ENCODE peak calls at places on chromosomes 11 and 22, in seven cellular contexts. One of them, this sample, is unnamed. For H3K4me1 and H3K9me3, the result is how much of the 10 kb centered on the place peaks cover.

GRCh38 chr22:32446321-32446720 is 17.9 kb downstream of the BPIFC start:
- DNase-seq in CD8-positive, alpha-beta T cell: no peak
- DNase-seq in right cardiac atrium: no peak
- DNase-seq in OCI-LY7: no peak
- DNase-seq in fibroblast of lung: no peak
- DNase-seq in neural progenitor cell: no peak
- DNase-seq in stomach: no peak
- DNase-seq in this sample: no peak

GRCh38 chr11:67438121-67438902 is 830 bp upstream of the PTPRCAP start:
- DNase-seq in OCI-LY7: peak
- DNase-seq in right cardiac atrium: no peak
- DNase-seq in neural progenitor cell: no peak
- DNase-seq in CD8-positive, alpha-beta T cell: peak
- DNase-seq in fibroblast of lung: no peak
- DNase-seq in stomach: peak
- DNase-seq in this sample: no peak

GRCh38 chr11:68505596-68505995 is 45.0 kb downstream of the PPP6R3 start:
- DNase-seq in OCI-LY7: no peak
- DNase-seq in CD8-positive, alpha-beta T cell: no peak
- DNase-seq in right cardiac atrium: no peak
- DNase-seq in neural progenitor cell: no peak
- DNase-seq in stomach: no peak
- DNase-seq in fibroblast of lung: peak
- DNase-seq in this sample: no peak

GRCh38 chr11:45801723-45802315 is 3.1 kb upstream of the SLC35C1 start:
- DNase-seq in OCI-LY7: peak
- DNase-seq in stomach: peak
- DNase-seq in fibroblast of lung: no peak
- DNase-seq in right cardiac atrium: no peak
- DNase-seq in CD8-positive, alpha-beta T cell: no peak
- DNase-seq in neural progenitor cell: no peak
- DNase-seq in this sample: peak

GRCh38 chr11:69541001-69541285 is 59.5 kb downstream of the LINC01488 start:
- DNase-seq in OCI-LY7: no peak
- DNase-seq in fibroblast of lung: peak
- DNase-seq in stomach: no peak
- DNase-seq in CD8-positive, alpha-beta T cell: no peak
- DNase-seq in right cardiac atrium: no peak
- DNase-seq in neural progenitor cell: no peak
- DNase-seq in this sample: peak

GRCh38 chr11:59754859-59755700 is at the start of gene STX3:
- DNase-seq in CD8-positive, alpha-beta T cell: peak
- DNase-seq in fibroblast of lung: peak
- DNase-seq in stomach: peak
- DNase-seq in OCI-LY7: peak
- DNase-seq in neural progenitor cell: peak
- DNase-seq in right cardiac atrium: peak
- DNase-seq in this sample: peak

GRCh38 chr22:41742918-41743317 is 43.6 kb downstream of the MEI1 start:
- DNase-seq in stomach: no peak
- DNase-seq in CD8-positive, alpha-beta T cell: no peak
- DNase-seq in OCI-LY7: no peak
- DNase-seq in right cardiac atrium: no peak
- DNase-seq in neural progenitor cell: peak
- DNase-seq in fibroblast of lung: no peak
- DNase-seq in this sample: no peak

GRCh38 chr11:117836077-117836960 is 11.8 kb upstream of the FXYD2 start:
- DNase-seq in fibroblast of lung: no peak
- DNase-seq in right cardiac atrium: no peak
- DNase-seq in CD8-positive, alpha-beta T cell: no peak
- DNase-seq in OCI-LY7: no peak
- DNase-seq in stomach: peak
- DNase-seq in neural progenitor cell: no peak
- DNase-seq in this sample: peak

GRCh38 chr11:61007383-61007970 is 36.0 kb downstream of the CD6 start:
- DNase-seq in stomach: no peak
- DNase-seq in fibroblast of lung: no peak
- DNase-seq in CD8-positive, alpha-beta T cell: no peak
- DNase-seq in OCI-LY7: no peak
- DNase-seq in right cardiac atrium: no peak
- DNase-seq in neural progenitor cell: peak
- DNase-seq in this sample: no peak

GRCh38 chr11:67465190-67465522 is 3.9 kb downstream of the TMEM134 start:
- DNase-seq in fibroblast of lung: no peak
- DNase-seq in neural progenitor cell: no peak
- DNase-seq in CD8-positive, alpha-beta T cell: no peak
- DNase-seq in right cardiac atrium: peak
- DNase-seq in stomach: peak
- DNase-seq in OCI-LY7: no peak
- DNase-seq in this sample: no peak

GRCh38 chr22:37259540-37260029 is 15.5 kb upstream of the RAC2 start:
- DNase-seq in CD8-positive, alpha-beta T cell: no peak
- DNase-seq in OCI-LY7: peak
- DNase-seq in right cardiac atrium: no peak
- DNase-seq in neural progenitor cell: peak
- DNase-seq in fibroblast of lung: peak
- DNase-seq in stomach: no peak
- DNase-seq in this sample: no peak

DNA sequence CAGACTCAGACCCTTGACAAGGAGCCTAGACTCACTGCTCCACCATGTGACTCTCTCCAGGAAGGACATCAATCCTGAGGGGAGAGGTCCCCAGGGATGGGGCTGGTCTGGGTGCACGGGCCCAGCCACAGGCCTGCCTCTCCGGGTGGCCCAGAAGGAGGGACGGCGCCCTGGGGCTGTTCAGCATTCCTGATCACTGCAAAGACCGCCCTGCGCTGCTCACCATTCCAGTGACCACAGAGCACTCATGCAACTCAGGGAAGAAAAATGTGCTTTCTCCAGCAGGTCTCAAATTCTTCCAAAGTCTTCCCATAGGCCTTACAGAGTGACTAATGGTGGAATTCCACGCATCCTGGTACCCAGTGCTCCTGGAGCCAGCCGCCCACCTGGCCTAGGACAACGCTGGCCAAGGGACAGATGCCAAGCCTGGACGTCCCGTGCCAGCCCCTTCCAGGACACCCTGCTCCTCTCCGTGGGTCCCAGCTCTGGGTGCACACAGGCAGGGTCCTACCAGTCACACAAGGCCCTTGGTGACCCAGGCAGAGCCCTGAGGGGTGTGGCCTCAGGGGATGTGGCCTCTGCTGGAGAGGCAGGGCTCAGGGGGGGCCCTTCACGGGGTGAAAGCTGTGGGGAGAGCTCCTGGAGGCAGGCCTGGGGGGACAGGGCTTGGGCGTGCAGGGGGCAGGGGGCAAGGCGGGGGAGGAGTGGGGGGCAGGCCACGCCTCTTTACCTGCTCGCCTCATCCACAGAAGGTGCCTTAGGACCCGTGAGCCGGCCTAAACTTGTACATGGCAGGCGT is 178.8 kb downstream of the IGLL1 start:
- DNase-seq in right cardiac atrium: no peak
- DNase-seq in CD8-positive, alpha-beta T cell: no peak
- DNase-seq in OCI-LY7: no peak
- DNase-seq in stomach: no peak
- DNase-seq in fibroblast of lung: peak
- DNase-seq in neural progenitor cell: no peak
- DNase-seq in this sample: peak
- H3K4me3 ChIP-seq in right cardiac atrium: no peak
- H3K4me3 ChIP-seq in CD8-positive, alpha-beta T cell: no peak
- H3K4me3 ChIP-seq in OCI-LY7: no peak
- H3K4me3 ChIP-seq in stomach: no peak
- H3K4me3 ChIP-seq in fibroblast of lung: no peak
- H3K4me3 ChIP-seq in neural progenitor cell: no peak
- H3K4me3 ChIP-seq in this sample: no peak

DNA sequence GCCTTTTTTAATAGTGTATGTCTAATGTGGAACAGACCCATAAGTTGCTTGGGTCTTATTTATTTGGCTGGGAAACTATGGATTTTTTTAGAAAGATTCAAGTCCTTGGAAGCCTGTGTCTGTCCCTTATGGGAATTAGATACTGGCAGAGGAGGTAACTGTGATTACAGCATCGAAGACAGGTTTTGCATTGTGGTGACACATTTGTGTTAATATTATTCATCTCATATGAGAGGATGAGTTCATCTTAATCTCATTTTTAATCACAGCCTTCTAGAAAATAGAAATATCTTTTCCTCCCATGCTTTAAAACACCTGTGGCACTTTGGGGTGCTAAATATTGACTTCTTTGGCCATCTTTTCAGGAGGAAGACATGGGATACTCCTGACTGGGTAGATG is 9.2 kb downstream of the TAB1 start:
- DNase-seq in right cardiac atrium: no peak
- DNase-seq in CD8-positive, alpha-beta T cell: no peak
- DNase-seq in stomach: no peak
- DNase-seq in fibroblast of lung: no peak
- DNase-seq in neural progenitor cell: no peak
- DNase-seq in OCI-LY7: no peak
- DNase-seq in this sample: no peak
- H3K4me1 ChIP-seq in right cardiac atrium: under half
- H3K4me1 ChIP-seq in CD8-positive, alpha-beta T cell: under half
- H3K4me1 ChIP-seq in stomach: half or more
- H3K4me1 ChIP-seq in fibroblast of lung: under half
- H3K4me1 ChIP-seq in neural progenitor cell: under half
- H3K4me1 ChIP-seq in OCI-LY7: under half
- H3K4me1 ChIP-seq in this sample: under half

DNA sequence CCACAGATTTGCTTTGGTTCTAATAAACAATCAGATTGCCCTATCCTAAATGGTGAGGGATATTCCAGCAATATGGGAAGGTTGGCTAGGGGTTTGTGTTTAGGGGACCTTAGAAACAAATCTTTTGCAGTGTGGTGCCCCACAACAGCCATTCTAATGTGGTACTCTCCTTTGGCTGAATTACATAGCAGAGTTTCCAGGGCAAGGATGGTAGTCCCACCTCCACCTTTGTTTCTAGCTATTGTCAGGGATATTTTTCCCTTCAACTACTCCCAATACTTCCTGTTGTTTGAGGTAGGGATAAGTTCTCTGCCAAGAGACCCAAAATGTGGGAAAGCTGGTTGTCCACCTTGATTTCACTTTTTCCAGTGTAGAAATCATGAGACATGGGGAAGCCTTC is 494.7 kb upstream of the CHORDC1 start:
- DNase-seq in right cardiac atrium: no peak
- DNase-seq in fibroblast of lung: no peak
- DNase-seq in CD8-positive, alpha-beta T cell: no peak
- DNase-seq in OCI-LY7: no peak
- DNase-seq in neural progenitor cell: no peak
- DNase-seq in stomach: no peak
- DNase-seq in this sample: no peak
- H3K9me3 ChIP-seq in right cardiac atrium: under half
- H3K9me3 ChIP-seq in fibroblast of lung: under half
- H3K9me3 ChIP-seq in CD8-positive, alpha-beta T cell: under half
- H3K9me3 ChIP-seq in OCI-LY7: under half
- H3K9me3 ChIP-seq in neural progenitor cell: under half
- H3K9me3 ChIP-seq in stomach: under half
- H3K9me3 ChIP-seq in this sample: under half

DNA sequence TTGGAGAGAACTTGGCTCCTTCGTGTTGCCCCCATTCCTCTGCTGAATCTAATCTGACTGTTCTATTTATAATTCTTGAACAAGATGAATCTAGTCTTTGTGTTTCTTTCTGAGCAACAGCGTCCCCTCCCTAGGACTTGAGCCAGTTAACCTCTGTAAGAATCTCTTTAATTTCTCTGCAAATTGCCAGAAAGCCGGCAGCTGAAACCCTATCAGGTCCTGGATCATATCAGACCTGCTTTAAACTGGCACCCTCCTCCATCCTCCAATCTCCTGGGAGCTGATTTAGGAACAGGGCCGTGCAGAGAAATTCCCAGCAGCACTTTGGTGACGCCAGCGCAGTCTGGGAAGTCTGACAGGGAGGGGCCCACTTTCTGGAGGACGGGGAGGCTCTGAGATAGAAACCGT is 289.2 kb upstream of the SORL1-AS1 start:
- DNase-seq in OCI-LY7: no peak
- DNase-seq in stomach: no peak
- DNase-seq in right cardiac atrium: peak
- DNase-seq in fibroblast of lung: peak
- DNase-seq in neural progenitor cell: no peak
- DNase-seq in CD8-positive, alpha-beta T cell: no peak
- DNase-seq in this sample: peak
- H3K4me3 ChIP-seq in OCI-LY7: no peak
- H3K4me3 ChIP-seq in stomach: no peak
- H3K4me3 ChIP-seq in right cardiac atrium: no peak
- H3K4me3 ChIP-seq in fibroblast of lung: no peak
- H3K4me3 ChIP-seq in neural progenitor cell: no peak
- H3K4me3 ChIP-seq in CD8-positive, alpha-beta T cell: no peak
- H3K4me3 ChIP-seq in this sample: no peak